ENCODE peak calls at places on chromosomes 6 and 20, in seven cellular contexts. C, M, A, G, V, J and E are unnamed samples.
A peak's percentile ranks its signal among the peaks of the same experiment; 100 is the strongest.

GRCh38 chr20:326645-327031 is 1.3 kb downstream of the SOX12 start:
- DNase-seq in C (no peak), M (no peak), A (peak; percentile 63), G (peak; percentile 72), V (no peak), J (no peak), E (no peak)

GRCh38 chr6:33313105-33313708 is 671 bp downstream of the TAPBP start:
- DNase-seq in C (no peak), M (no peak), A (peak; percentile 75), G (peak; percentile 78), V (no peak), J (peak; percentile 24), E (no peak)

GRCh38 chr20:18018100-18018499 is 39.6 kb downstream of the OVOL2 start:
- DNase-seq in C (no peak), M (no peak), A (no peak), G (no peak), V (no peak), J (no peak), E (no peak)

GRCh38 chr20:46572790-46573189 is 22.3 kb upstream of the OCSTAMP start:
- DNase-seq in C (no peak), M (no peak), A (no peak), G (no peak), V (no peak), J (no peak), E (no peak)

GRCh38 chr6:130178692-130179091 is 44.1 kb downstream of the SAMD3 start:
- DNase-seq in C (no peak), M (peak; percentile 87), A (peak; percentile 90), G (no peak), V (no peak), J (no peak), E (no peak)

GRCh38 chr6:158561938-158562337 is 2.0 kb downstream of the TMEM181 start:
- DNase-seq in C (no peak), M (no peak), A (no peak), G (no peak), V (no peak), J (no peak), E (no peak)

GRCh38 chr20:48657426-48658197 is 170.2 kb downstream of the PREX1 start:
- DNase-seq in C (no peak), M (peak; percentile 95), A (peak; percentile 89), G (no peak), V (peak; percentile 63), J (peak; percentile 51), E (peak; percentile 61)

GRCh38 chr20:58277578-58278344 is 31.8 kb upstream of the RAB22A start:
- DNase-seq in C (no peak), M (no peak), A (no peak), G (no peak), V (no peak), J (no peak), E (no peak)

GRCh38 chr6:107555449-107555848 is 65.5 kb downstream of the SOBP start:
- DNase-seq in C (no peak), M (no peak), A (no peak), G (no peak), V (no peak), J (no peak), E (no peak)

DNA sequence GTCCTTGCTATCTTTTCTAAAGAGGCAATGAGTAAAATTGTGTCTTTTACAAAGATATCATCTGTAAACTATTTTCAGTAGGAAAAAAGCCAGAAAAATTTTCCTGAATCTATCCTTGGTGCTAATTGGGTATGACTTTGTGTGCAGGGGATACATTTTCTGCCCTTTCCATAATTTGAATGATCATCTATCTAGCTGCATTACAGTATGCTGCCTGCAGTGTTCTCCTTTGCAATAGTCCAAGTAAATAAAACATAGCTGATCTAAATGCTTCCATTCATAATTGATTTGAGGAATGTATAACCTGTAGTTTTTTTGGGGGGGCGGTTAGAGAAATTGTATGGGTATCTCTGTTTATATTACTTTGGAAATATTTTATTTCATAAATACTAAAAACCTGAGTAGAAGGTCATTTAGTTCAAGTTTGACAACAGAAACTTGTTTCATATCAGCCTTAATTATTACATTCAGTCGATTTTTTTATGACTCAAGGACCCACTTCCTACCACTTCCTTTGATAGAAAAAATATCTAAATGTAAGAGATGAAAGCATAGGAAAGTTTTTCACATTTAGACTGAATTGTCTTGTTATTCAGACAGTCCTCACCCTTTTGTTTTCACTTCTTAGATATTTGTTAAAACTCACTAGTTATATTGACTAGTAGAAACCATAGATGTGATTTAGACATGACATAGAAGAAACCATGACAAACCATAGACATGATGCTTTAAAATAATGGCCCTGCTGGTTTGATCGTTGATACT is 75.3 kb downstream of the AIG1 start:
- DNase-seq in C (no peak), M (no peak), A (no peak), G (no peak), V (no peak), J (no peak), E (no peak)
- H3K27ac ChIP-seq in C (no peak overlapping the region), M (no peak overlapping the region), A (no peak overlapping the region), G (no peak overlapping the region), V (no peak overlapping the region), J (no peak overlapping the region), E (no peak overlapping the region)

GRCh38 chr6:41047745-41048742 is 5.0 kb upstream of the APOBEC2 start:
- DNase-seq in C (no peak), M (no peak), A (peak; percentile 35), G (no peak), V (no peak), J (no peak), E (no peak)

GRCh38 chr6:41042167-41042566 is at the start of gene TSPO2:
- DNase-seq in C (no peak), M (no peak), A (no peak), G (no peak), V (no peak), J (no peak), E (no peak)

GRCh38 chr6:41042656-41043055 is 389 bp downstream of the TSPO2 start:
- DNase-seq in C (no peak), M (no peak), A (no peak), G (no peak), V (no peak), J (no peak), E (no peak)

GRCh38 chr6:41046084-41046483 is 3.8 kb downstream of the TSPO2 start:
- DNase-seq in C (no peak), M (no peak), A (no peak), G (no peak), V (no peak), J (no peak), E (no peak)

GRCh38 chr6:41045664-41046063 is 3.4 kb downstream of the TSPO2 start:
- DNase-seq in C (no peak), M (no peak), A (no peak), G (no peak), V (no peak), J (no peak), E (no peak)
- H3K27ac ChIP-seq in C (no peak overlapping the region), M (no peak overlapping the region), A (no peak overlapping the region), G (no peak overlapping the region), V (no peak overlapping the region), J (no peak overlapping the region), E (no peak overlapping the region)

GRCh38 chr20:50563133-50563944 is 53.2 kb downstream of the PTPN1 start:
- DNase-seq in C (no peak), M (no peak), A (no peak), G (no peak), V (no peak), J (no peak), E (no peak)

GRCh38 chr20:50560867-50561266 is 50.7 kb downstream of the PTPN1 start:
- DNase-seq in C (no peak), M (peak; percentile 28), A (no peak), G (no peak), V (no peak), J (no peak), E (no peak)

GRCh38 chr20:50559856-50560623 is 49.9 kb downstream of the PTPN1 start:
- DNase-seq in C (no peak), M (no peak), A (no peak), G (no peak), V (no peak), J (no peak), E (no peak)

GRCh38 chr20:50561379-50562078 is 51.3 kb downstream of the PTPN1 start:
- DNase-seq in C (peak; percentile 55), M (peak; percentile 98), A (peak; percentile 58), G (no peak), V (peak; percentile 76), J (no peak), E (no peak)

GRCh38 chr20:50562262-50562701 is 52.1 kb downstream of the PTPN1 start:
- DNase-seq in C (peak; percentile 44), M (no peak), A (no peak), G (no peak), V (no peak), J (no peak), E (no peak)
- H3K27ac ChIP-seq in C (no peak overlapping the region), M (peak overlapping the region; percentile 92), A (no peak overlapping the region), G (peak overlapping the region; percentile 50), V (peak overlapping the region; percentile 86), J (no peak overlapping the region), E (no peak overlapping the region)

GRCh38 chr6:170024940-170025339 is 265.9 kb downstream of the DLL1 start:
- DNase-seq in C (peak; percentile 82), M (no peak), A (no peak), G (no peak), V (peak; percentile 67), J (no peak), E (peak; percentile 68)

GRCh38 chr6:170022291-170022722 is 268.6 kb downstream of the DLL1 start:
- DNase-seq in C (peak; percentile 31), M (no peak), A (no peak), G (no peak), V (no peak), J (no peak), E (no peak)

GRCh38 chr6:170025341-170026271 is 265.3 kb downstream of the DLL1 start:
- DNase-seq in C (peak; percentile 69), M (no peak), A (no peak), G (no peak), V (no peak), J (no peak), E (no peak)

GRCh38 chr6:170022827-170023619 is 267.9 kb downstream of the DLL1 start:
- DNase-seq in C (peak; percentile 75), M (no peak), A (no peak), G (peak; percentile 78), V (no peak), J (no peak), E (peak; percentile 50)

DNA sequence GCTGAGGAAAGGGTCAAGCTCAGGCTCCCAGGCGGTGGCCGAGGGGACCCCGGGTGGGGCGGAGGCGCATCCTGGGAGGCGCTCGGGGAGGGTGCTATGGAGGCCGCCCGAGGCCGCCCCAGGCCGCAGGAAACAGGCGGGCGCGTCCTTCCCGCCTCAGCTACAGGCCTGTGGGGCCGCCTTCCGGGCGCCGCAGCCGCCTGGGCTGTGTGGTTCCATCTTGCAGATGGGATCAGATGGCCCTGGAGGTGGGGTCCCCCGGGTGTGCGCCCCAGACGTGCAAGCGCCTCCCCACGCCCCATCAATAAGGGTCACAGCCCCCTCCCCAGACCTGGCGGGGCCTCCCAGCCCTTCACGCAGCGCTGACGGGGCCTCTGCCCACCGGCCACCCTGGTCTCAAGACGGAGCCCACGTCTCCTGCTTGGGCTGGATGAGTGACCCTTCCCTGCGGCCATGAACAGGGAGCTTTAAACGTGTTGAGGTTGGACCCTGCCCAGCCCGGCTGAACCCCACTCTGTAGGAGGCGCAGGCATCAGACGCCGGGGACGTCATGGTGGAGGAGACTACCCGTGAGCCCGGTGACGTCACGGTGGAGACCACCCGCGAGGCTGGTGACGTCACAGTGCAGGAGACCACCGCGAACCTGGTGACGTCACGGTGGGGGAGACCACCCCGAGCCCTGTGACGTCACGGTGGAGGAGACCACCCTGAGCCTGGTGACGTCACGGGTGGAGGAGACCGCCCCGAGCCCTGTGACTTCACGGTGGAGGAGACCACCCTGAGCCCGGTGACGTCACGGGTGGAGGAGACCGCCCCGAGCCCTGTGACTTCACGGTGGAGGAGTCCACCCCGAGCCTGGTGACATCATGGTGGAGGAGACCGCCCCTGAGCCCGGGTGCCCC is 267.0 kb downstream of the DLL1 start:
- DNase-seq in C (peak; percentile 74), M (no peak), A (no peak), G (no peak), V (no peak), J (no peak), E (no peak)
- H3K27ac ChIP-seq in C (no peak overlapping the region), M (no peak overlapping the region), A (no peak overlapping the region), G (peak overlapping the region; percentile 49), V (no peak overlapping the region), J (no peak overlapping the region), E (no peak overlapping the region)